ENCODE peak calls at places on chromosome 1, in four cellular contexts. P is K562, I is HepG2, J is H1. C is an unnamed sample. For H4K20me1, the result is how much of the 10 kb centered on the place peaks cover.

GRCh38 chr1:59977075-59977410 is 50.5 kb upstream of the CYP2J2 start:
- DNase-seq in I (no peak), J (no peak), P (no peak), C (no peak)

GRCh38 chr1:185850366-185850765 is 116.2 kb downstream of the HMCN1 start:
- DNase-seq in I (no peak), J (no peak), P (no peak), C (no peak)

GRCh38 chr1:76868154-76868882 is 1.0 kb downstream of the ST6GALNAC5 start:
- DNase-seq in P (no peak), J (peak), I (no peak), C (peak)

GRCh38 chr1:230335861-230336549 is 90.1 kb downstream of the PGBD5 start:
- DNase-seq in J (no peak), I (no peak), P (no peak), C (no peak)

GRCh38 chr1:154534263-154534844 is 24.1 kb downstream of the UBE2Q1 start:
- DNase-seq in I (peak), P (peak), J (peak), C (no peak)

GRCh38 chr1:200610846-200611245 is 9.7 kb downstream of the KIF14 start:
- DNase-seq in J (no peak), P (no peak), I (no peak), C (no peak)

GRCh38 chr1:54984126-54984842 is 3.9 kb downstream of the TMEM61 start:
- DNase-seq in P (no peak), I (no peak), J (no peak), C (no peak)

GRCh38 chr1:13960376-13960987 is 260.5 kb downstream of the PRDM2 start:
- DNase-seq in P (peak), J (peak), I (peak), C (peak)

GRCh38 chr1:203913045-203913444 is 51.6 kb downstream of the SNRPE start:
- DNase-seq in P (no peak), I (no peak), J (no peak), C (no peak)

GRCh38 chr1:204410764-204411450 is 710 bp downstream of the PPP1R15B start:
- DNase-seq in P (peak), I (no peak), J (peak), C (peak)

GRCh38 chr1:172019971-172020370 is 178.7 kb downstream of the DNM3 start:
- DNase-seq in J (no peak), P (no peak), I (no peak), C (no peak)

GRCh38 chr1:192186197-192186596 is 27.9 kb downstream of the RGS18 start:
- DNase-seq in P (no peak), J (no peak), I (no peak), C (no peak)

GRCh38 chr1:83901547-83902155 is 97.3 kb downstream of the TTLL7 start:
- DNase-seq in J (no peak), P (peak), I (peak), C (no peak)

GRCh38 chr1:151994956-151995355 is 1.3 kb upstream of the S100A10 start:
- DNase-seq in J (no peak), I (no peak), P (no peak), C (peak)

GRCh38 chr1:235315735-235316134 is 12.2 kb downstream of the ARID4B start:
- DNase-seq in J (no peak), I (no peak), P (no peak), C (no peak)
- H4K20me1 ChIP-seq in J (under half), I (under half), P (under half), C (under half)

GRCh38 chr1:87210151-87210550 is 118.5 kb upstream of the LMO4 start:
- DNase-seq in I (no peak), P (no peak), J (no peak), C (no peak)
- TF ChIP-seq JUN in I (no peak), P (no peak), J (no peak), C (no peak)

GRCh38 chr1:156258859-156259258 is 11.0 kb upstream of the PAQR6 start:
- DNase-seq in I (no peak), P (no peak), J (no peak), C (no peak)
- H4K20me1 ChIP-seq in I (under half), P (under half), J (under half), C (under half)

GRCh38 chr1:168897249-168897648 is 168.2 kb upstream of the DPT start:
- DNase-seq in I (no peak), J (no peak), P (no peak), C (no peak)
- TF ChIP-seq JUN in I (no peak), J (no peak), P (no peak), C (no peak)

DNA sequence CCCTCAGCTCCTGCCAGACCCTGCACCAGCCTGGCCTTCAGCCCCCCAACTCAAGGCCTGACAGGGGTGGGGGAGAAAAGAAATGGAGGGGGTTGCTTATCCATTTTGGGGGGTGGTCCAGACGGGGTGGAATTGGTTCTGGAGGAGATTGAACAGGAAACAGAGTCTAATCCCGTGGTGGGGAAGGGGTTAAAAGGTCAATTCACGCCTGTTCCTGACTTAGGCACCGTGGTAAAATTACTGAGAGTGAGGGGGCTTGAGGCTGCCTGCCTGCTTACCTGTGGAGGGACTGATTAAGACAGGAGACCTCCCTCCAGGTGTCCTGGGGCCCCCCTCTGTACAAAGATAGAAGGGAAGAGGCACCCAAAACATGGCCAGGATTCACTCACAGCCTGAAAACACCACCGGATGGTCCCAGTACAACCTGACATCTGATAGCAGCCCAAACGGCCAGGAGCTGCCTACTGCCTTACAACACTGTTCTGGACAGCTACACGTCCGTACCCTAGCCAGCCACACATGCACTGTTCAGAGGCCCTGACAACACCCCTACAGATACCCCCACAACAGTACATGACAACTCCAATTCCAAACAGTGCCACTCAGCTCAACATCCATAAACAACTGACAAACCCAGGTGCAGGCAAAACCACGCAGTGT is 31.8 kb downstream of the AHDC1 start:
- DNase-seq in I (no peak), P (peak), J (no peak), C (no peak)
- H4K20me1 ChIP-seq in I (under half), P (under half), J (under half), C (under half)

GRCh38 chr1:46300673-46301405 is 2.6 kb downstream of the LRRC41 start:
- DNase-seq in I (no peak), P (no peak), J (no peak), C (peak)
- TF ChIP-seq JUN in I (no peak), P (no peak), J (no peak), C (no peak)